ENCODE peak calls at places on chromosomes 2 and 18, in seven cellular contexts. U is A549, W is fibroblast of lung, G is transverse colon, B is hepatocyte, Z is right lobe of liver, A is testis. O is an unnamed sample. For H3K4me1, the result is how much of the 10 kb centered on the place peaks cover.

GRCh38 chr2:192390401-192390800 is 195.7 kb upstream of the TMEFF2 start:
- DNase-seq in W (no peak), B (no peak), U (no peak), G (no peak), Z (no peak), A (no peak), O (no peak)

GRCh38 chr2:158782126-158782525 is 13.0 kb upstream of the DAPL1 start:
- DNase-seq in U (no peak), B (no peak), A (no peak), G (no peak), Z (no peak), W (no peak), O (no peak)

GRCh38 chr18:23331091-23331920 is 121.8 kb upstream of the RIOK3 start:
- DNase-seq in Z (no peak), W (no peak), U (no peak), G (no peak), A (no peak), B (peak), O (no peak)

GRCh38 chr2:30235008-30235655 is 3.8 kb downstream of the LBH start:
- DNase-seq in A (no peak), Z (no peak), U (no peak), B (no peak), G (no peak), W (no peak), O (no peak)

GRCh38 chr2:30421551-30422436 is 25.3 kb upstream of the LCLAT1 start:
- DNase-seq in Z (no peak), U (no peak), G (no peak), W (peak), A (no peak), B (peak), O (no peak)

GRCh38 chr2:69356471-69356870 is 30.6 kb downstream of the GFPT1 start:
- DNase-seq in G (no peak), B (no peak), U (no peak), W (peak), A (no peak), Z (no peak), O (no peak)

GRCh38 chr18:55387139-55387984 is 200.6 kb downstream of the TCF4 start:
- DNase-seq in G (no peak), Z (no peak), B (no peak), A (no peak), W (no peak), U (no peak), O (no peak)

GRCh38 chr18:6960656-6961055 is 156.9 kb downstream of the LAMA1 start:
- DNase-seq in W (peak), U (no peak), Z (no peak), G (no peak), B (no peak), A (no peak), O (no peak)

GRCh38 chr18:13726972-13727331 is 479 bp downstream of the RNMT start:
- DNase-seq in B (peak), A (peak), W (no peak), U (peak), Z (peak), G (peak), O (peak)

GRCh38 chr2:96870631-96871255 is 863 bp upstream of the SEMA4C start:
- DNase-seq in A (peak), W (no peak), U (peak), B (peak), G (peak), Z (no peak), O (peak)

GRCh38 chr2:203751886-203752285 is 45.4 kb downstream of the CD28 start:
- DNase-seq in B (no peak), Z (no peak), G (no peak), A (no peak), U (no peak), W (peak), O (no peak)

GRCh38 chr2:188819781-188820180 is 154.4 kb upstream of the COL3A1 start:
- DNase-seq in Z (no peak), U (no peak), A (no peak), W (no peak), G (no peak), B (no peak), O (no peak)

GRCh38 chr2:200301953-200302628 is 4.4 kb upstream of the SPATS2L start:
- DNase-seq in A (no peak), W (peak), U (no peak), B (no peak), Z (no peak), G (no peak), O (no peak)

GRCh38 chr2:127705281-127706065 is 4.2 kb downstream of the SFT2D3 start:
- DNase-seq in G (no peak), B (no peak), W (peak), Z (no peak), U (no peak), A (no peak), O (no peak)

GRCh38 chr2:33241581-33241980 is 234.9 kb upstream of the RASGRP3 start:
- DNase-seq in Z (no peak), U (no peak), B (no peak), A (no peak), W (no peak), G (no peak), O (no peak)

GRCh38 chr2:135845997-135846396 is 9.0 kb upstream of the LCT start:
- DNase-seq in G (no peak), A (no peak), W (no peak), B (no peak), Z (no peak), U (no peak), O (no peak)

GRCh38 chr2:29910465-29910864 is 10.9 kb downstream of the ALK start:
- DNase-seq in A (no peak), U (no peak), W (no peak), G (no peak), B (no peak), Z (no peak), O (no peak)

GRCh38 chr2:1868683-1869141 is 124.4 kb upstream of the PXDN start:
- DNase-seq in Z (no peak), A (no peak), W (no peak), U (no peak), B (no peak), G (no peak), O (no peak)

GRCh38 chr2:215002500-215002899 is 135.9 kb downstream of the ABCA12 start:
- DNase-seq in G (no peak), W (peak), B (peak), Z (no peak), U (peak), A (peak), O (peak)

GRCh38 chr2:47174731-47175361 is 19.7 kb upstream of the STPG4 start:
- DNase-seq in W (peak), G (peak), Z (no peak), A (peak), U (peak), B (peak), O (no peak)

GRCh38 chr2:47169784-47170183 is 14.7 kb upstream of the STPG4 start:
- DNase-seq in U (no peak), B (no peak), A (no peak), G (no peak), Z (no peak), W (no peak), O (no peak)

GRCh38 chr2:47172156-47172921 is 17.2 kb upstream of the STPG4 start:
- DNase-seq in A (no peak), W (no peak), G (no peak), B (peak), Z (no peak), U (peak), O (no peak)

GRCh38 chr2:47173986-47174730 is 19.1 kb upstream of the STPG4 start:
- DNase-seq in G (no peak), U (no peak), A (no peak), W (no peak), B (no peak), Z (no peak), O (no peak)

DNA sequence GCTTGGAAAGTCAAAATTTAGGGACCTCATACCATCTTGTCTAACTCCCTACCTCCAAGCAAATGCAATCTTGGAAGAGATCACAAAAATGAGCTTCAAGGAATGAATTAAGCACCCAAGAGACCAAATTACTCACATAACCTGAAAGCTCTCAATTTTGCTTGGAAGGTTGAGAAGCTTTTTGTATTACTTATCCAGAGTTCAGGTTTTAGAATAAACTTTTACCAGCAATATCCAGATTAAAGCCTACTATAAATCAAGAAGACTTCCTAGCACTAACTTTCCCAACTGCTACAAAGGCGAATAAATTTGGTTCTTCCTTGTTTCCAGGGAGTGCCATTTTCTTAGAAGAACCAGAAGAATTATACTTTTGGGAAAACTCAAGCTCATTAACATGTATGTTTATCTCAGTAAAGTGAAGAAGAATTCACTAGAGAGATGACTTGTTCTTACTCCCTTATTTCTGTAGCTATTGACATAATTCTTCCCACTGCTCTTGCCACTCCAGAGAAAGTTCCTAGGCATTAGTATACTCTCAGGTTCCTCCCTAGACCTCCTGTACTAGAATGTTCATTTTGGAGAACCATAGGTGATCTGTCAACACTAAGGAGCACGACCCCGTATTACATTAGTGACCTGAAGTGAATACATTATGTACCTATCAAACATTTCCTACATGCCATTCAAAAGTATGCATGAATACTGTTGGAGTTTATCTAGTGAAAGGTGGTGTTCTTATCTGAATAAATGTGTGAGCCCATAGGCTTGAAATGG is 18.0 kb upstream of the STPG4 start:
- DNase-seq in U (no peak), B (no peak), Z (no peak), G (no peak), A (no peak), W (no peak), O (no peak)
- H3K4me1 ChIP-seq in U (half or more), B (under half), Z (half or more), G (half or more), A (under half), W (under half), O (under half)

GRCh38 chr2:204880928-204881327 is 335.7 kb downstream of the PARD3B start:
- DNase-seq in A (no peak), Z (no peak), G (no peak), U (no peak), W (no peak), B (no peak), O (no peak)

GRCh38 chr2:204881519-204882111 is 336.3 kb downstream of the PARD3B start:
- DNase-seq in U (no peak), G (no peak), Z (no peak), B (no peak), A (no peak), W (no peak), O (no peak)

DNA sequence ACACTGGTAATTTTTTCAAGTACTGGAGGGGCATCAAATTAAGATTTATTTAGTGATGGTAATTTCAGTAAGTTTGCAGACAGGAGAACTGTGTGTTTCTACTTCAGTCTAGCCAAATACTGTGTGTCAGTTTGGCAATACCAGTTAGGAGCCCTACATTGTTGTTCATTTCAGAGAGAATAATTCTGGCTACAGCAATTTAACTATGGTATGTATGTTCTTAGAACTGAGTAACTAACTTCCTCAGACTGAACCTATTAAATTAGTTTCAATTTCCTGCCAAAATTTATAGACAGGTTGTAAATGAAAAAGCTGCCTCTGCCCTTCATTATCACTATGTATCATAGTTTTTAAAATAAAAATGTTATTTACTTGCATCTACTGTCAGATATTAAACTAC is 332.4 kb downstream of the PARD3B start:
- DNase-seq in W (no peak), B (no peak), Z (no peak), A (no peak), G (no peak), U (no peak), O (no peak)
- TF ChIP-seq CTCF in W (no peak), B (no peak), Z (no peak), A (no peak), G (no peak), U (no peak), O (no peak)

DNA sequence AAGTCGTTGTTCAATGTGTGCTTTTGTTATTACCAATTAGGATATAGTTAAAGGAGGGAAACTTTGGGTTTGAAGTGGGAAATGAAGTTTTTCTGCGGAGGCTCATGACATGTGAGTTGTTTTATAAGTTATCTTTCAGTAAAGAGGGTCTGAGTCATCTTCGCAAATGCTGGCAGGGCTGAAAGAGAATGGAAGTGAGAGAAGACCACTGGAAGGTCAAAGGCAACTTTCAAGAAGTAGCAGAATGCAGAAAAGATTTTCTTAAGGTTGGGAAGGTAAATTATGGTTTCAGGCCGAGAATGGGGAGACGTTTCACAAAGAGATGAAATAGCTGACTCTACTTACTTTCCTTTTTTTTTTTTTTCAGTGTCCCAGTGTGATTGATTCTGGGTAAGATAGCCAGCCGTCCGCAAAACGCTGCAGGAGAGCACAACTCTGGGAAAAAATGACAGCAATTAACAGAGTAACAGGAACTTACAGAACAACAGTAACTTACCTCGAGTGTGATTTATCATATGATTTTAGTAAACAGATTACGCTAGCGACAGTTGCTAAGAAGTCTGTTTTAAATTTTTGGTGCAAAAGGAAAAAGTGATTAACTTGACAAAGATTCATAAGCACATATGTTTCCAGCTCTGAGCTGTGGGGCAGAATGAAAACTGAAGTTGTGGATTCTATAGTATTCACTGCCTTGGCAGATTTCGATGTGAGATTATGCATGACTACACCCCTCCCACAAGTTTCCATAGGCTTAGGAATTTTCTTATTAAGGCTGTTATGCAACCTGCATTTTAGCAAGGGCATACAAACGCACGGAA is 46.8 kb upstream of the ACTR3 start:
- DNase-seq in B (no peak), Z (no peak), G (no peak), W (peak), A (no peak), U (no peak), O (no peak)
- H3K4me3 ChIP-seq in B (no peak), Z (no peak), G (no peak), W (no peak), A (no peak), U (no peak), O (no peak)

GRCh38 chr2:39735648-39736047 is 43.4 kb downstream of the THUMPD2 start:
- DNase-seq in Z (no peak), B (no peak), W (no peak), G (no peak), U (no peak), A (no peak), O (no peak)

GRCh38 chr2:39736593-39736992 is 42.5 kb downstream of the THUMPD2 start:
- DNase-seq in Z (no peak), B (no peak), U (no peak), G (no peak), W (peak), A (no peak), O (no peak)

GRCh38 chr2:39733070-39733674 is 45.9 kb downstream of the THUMPD2 start:
- DNase-seq in U (no peak), Z (no peak), A (no peak), W (no peak), B (no peak), G (no peak), O (no peak)

GRCh38 chr2:39732492-39732891 is 46.6 kb downstream of the THUMPD2 start:
- DNase-seq in A (no peak), U (no peak), W (peak), G (no peak), Z (no peak), B (no peak), O (no peak)

DNA sequence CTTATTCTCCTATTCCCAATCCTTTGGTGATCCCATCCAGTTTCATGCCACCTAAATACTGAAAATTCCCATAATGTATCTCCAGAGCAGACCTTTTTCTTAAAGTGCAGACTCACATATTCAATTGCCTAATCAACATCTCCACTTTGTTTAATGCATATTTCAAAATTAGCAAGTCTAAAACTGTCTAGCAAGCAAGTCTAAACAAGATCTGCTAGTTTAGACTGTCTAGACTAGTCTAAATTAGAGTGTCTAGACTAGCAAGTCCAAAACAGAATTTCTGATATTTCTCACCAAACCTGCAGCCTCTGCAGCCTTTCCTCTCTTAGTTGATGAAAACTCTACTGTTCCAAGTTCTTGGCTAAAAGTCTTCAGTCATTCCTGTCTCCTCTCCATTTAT is 44.6 kb downstream of the THUMPD2 start:
- DNase-seq in Z (no peak), G (no peak), A (no peak), U (no peak), B (no peak), W (no peak), O (no peak)
- H3K4me1 ChIP-seq in Z (under half), G (under half), A (under half), U (under half), B (under half), W (under half), O (under half)

GRCh38 chr18:78192044-78192443 is 787.6 kb upstream of the SALL3 start:
- DNase-seq in Z (no peak), U (no peak), A (no peak), W (no peak), B (peak), G (no peak), O (no peak)
- TF ChIP-seq CTCF in Z (no peak), U (no peak), A (no peak), W (no peak), B (peak), G (no peak), O (no peak)

GRCh38 chr18:24396082-24396623 is 1.5 kb downstream of the OSBPL1A start:
- DNase-seq in B (no peak), G (no peak), Z (no peak), W (peak), A (no peak), U (no peak), O (no peak)
- H3K4me3 ChIP-seq in B (peak), G (no peak), Z (no peak), W (peak), A (no peak), U (peak), O (no peak)

DNA sequence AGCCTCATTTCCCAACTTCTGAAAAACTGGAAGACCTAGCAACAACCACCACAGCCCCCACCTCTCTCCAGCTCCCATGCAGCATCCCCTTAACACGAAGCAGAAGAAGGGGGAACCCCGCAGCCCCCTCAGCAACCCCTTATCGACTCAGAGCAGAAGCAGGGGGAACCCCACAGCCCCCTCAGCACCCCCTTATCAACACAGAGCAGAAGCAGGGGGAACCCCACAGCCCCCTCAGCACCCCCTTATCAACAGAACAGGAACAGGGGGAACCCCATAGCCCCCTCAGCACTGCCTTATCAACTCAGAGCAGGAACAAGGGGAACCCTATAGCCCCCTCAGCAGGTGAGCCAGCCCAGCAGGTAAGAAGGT is 6.7 kb downstream of the SLC66A2 start:
- DNase-seq in W (no peak), Z (no peak), B (no peak), G (peak), A (peak), U (no peak), O (peak)
- H3K4me1 ChIP-seq in W (under half), Z (half or more), B (under half), G (half or more), A (half or more), U (under half), O (half or more)

GRCh38 chr2:53040536-53041229 is 726.9 kb upstream of the CHAC2 start:
- DNase-seq in G (no peak), W (no peak), Z (no peak), B (no peak), A (no peak), U (no peak), O (no peak)
- TF ChIP-seq CTCF in G (no peak), W (peak), Z (no peak), B (no peak), A (no peak), U (no peak), O (no peak)

DNA sequence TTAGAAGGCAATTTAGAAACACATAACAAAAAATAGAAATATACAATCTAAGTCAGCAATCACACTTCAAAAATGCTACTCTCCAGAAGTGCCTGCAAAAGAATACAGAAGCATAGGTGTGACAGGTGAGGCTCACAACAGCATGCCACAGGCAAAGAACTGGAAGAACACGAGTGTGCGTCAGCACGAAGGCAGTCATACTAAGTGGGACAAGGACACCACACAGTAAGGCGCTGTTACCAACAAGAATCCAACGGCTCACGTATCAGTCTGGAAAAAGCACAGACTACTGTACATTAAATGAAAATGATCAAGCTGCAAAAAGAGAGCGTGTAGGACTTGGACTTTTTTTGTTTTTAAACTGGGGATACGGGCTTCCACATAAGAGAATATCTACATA is 18.7 kb downstream of the HDLBP start:
- DNase-seq in Z (no peak), G (no peak), A (no peak), B (no peak), W (no peak), U (no peak), O (no peak)
- H3K4me3 ChIP-seq in Z (no peak), G (no peak), A (no peak), B (no peak), W (no peak), U (no peak), O (no peak)

GRCh38 chr2:237280235-237280634 is 133.7 kb downstream of the COL6A3 start:
- DNase-seq in Z (no peak), B (peak), U (no peak), W (peak), G (no peak), A (no peak), O (no peak)
- H3K4me1 ChIP-seq in Z (under half), B (under half), U (under half), W (under half), G (under half), A (under half), O (under half)